ENCODE peak calls at places on chromosomes 1 and 21, in six cellular contexts. One of them, this sample, is unnamed.
A peak's percentile ranks its signal among the peaks of the same experiment; 100 is the strongest.

GRCh38 chr1:167756760-167757405 is 35.1 kb downstream of the MPZL1 start:
- DNase-seq in hepatocyte: peak; percentile 31
- DNase-seq in spleen: no peak
- DNase-seq in left lung: no peak
- DNase-seq in SJSA1: no peak
- DNase-seq in CD4-positive, alpha-beta memory T cell: no peak
- DNase-seq in this sample: no peak

GRCh38 chr1:236952279-236953003 is 51.8 kb downstream of the MT1HL1 start:
- DNase-seq in hepatocyte: no peak
- DNase-seq in spleen: no peak
- DNase-seq in CD4-positive, alpha-beta memory T cell: no peak
- DNase-seq in SJSA1: no peak
- DNase-seq in left lung: no peak
- DNase-seq in this sample: no peak

GRCh38 chr21:33198346-33199135 is 31.2 kb upstream of the IFNAR2 start:
- DNase-seq in spleen: no peak
- DNase-seq in left lung: no peak
- DNase-seq in SJSA1: no peak
- DNase-seq in CD4-positive, alpha-beta memory T cell: no peak
- DNase-seq in hepatocyte: no peak
- DNase-seq in this sample: no peak

GRCh38 chr21:37915941-37916794 is at the start of gene KCNJ6:
- DNase-seq in SJSA1: peak; percentile 76
- DNase-seq in hepatocyte: peak; percentile 80
- DNase-seq in spleen: no peak
- DNase-seq in left lung: peak; percentile 80
- DNase-seq in CD4-positive, alpha-beta memory T cell: no peak
- DNase-seq in this sample: no peak

GRCh38 chr1:204647114-204647804 is 38.3 kb downstream of the LRRN2 start:
- DNase-seq in CD4-positive, alpha-beta memory T cell: peak; percentile 7
- DNase-seq in spleen: no peak
- DNase-seq in SJSA1: peak; percentile 43
- DNase-seq in hepatocyte: peak; percentile 74
- DNase-seq in left lung: no peak
- DNase-seq in this sample: no peak

GRCh38 chr1:226653311-226653921 is 85.7 kb downstream of the ITPKB start:
- DNase-seq in SJSA1: no peak
- DNase-seq in hepatocyte: no peak
- DNase-seq in spleen: peak; percentile 89
- DNase-seq in CD4-positive, alpha-beta memory T cell: peak; percentile 80
- DNase-seq in left lung: no peak
- DNase-seq in this sample: peak; percentile 68

GRCh38 chr1:229808272-229808671 is 182.2 kb downstream of the URB2 start:
- DNase-seq in left lung: no peak
- DNase-seq in SJSA1: no peak
- DNase-seq in hepatocyte: no peak
- DNase-seq in CD4-positive, alpha-beta memory T cell: no peak
- DNase-seq in spleen: no peak
- DNase-seq in this sample: no peak

GRCh38 chr1:35947547-35947946 is 16.6 kb downstream of the AGO3 start:
- DNase-seq in SJSA1: no peak
- DNase-seq in CD4-positive, alpha-beta memory T cell: no peak
- DNase-seq in spleen: no peak
- DNase-seq in left lung: no peak
- DNase-seq in hepatocyte: no peak
- DNase-seq in this sample: no peak

GRCh38 chr1:5914676-5915285 is 77.4 kb downstream of the NPHP4 start:
- DNase-seq in hepatocyte: no peak
- DNase-seq in left lung: no peak
- DNase-seq in CD4-positive, alpha-beta memory T cell: no peak
- DNase-seq in SJSA1: no peak
- DNase-seq in spleen: no peak
- DNase-seq in this sample: no peak

GRCh38 chr1:51519048-51519856 is at the start of gene EPS15:
- DNase-seq in CD4-positive, alpha-beta memory T cell: peak; percentile 83
- DNase-seq in left lung: peak; percentile 97
- DNase-seq in spleen: peak; percentile 98
- DNase-seq in SJSA1: peak; percentile 70
- DNase-seq in hepatocyte: peak; percentile 93
- DNase-seq in this sample: peak; percentile 90

GRCh38 chr1:94095744-94096469 is 25.0 kb downstream of the ABCA4 start:
- DNase-seq in CD4-positive, alpha-beta memory T cell: no peak
- DNase-seq in SJSA1: no peak
- DNase-seq in spleen: no peak
- DNase-seq in hepatocyte: no peak
- DNase-seq in left lung: no peak
- DNase-seq in this sample: no peak

GRCh38 chr1:33792216-33792615 is 71.7 kb upstream of the HMGB4 start:
- DNase-seq in hepatocyte: no peak
- DNase-seq in SJSA1: no peak
- DNase-seq in spleen: no peak
- DNase-seq in left lung: no peak
- DNase-seq in CD4-positive, alpha-beta memory T cell: no peak
- DNase-seq in this sample: no peak

GRCh38 chr1:245718123-245718522 is 563.3 kb downstream of the KIF26B start:
- DNase-seq in hepatocyte: no peak
- DNase-seq in CD4-positive, alpha-beta memory T cell: no peak
- DNase-seq in left lung: no peak
- DNase-seq in SJSA1: no peak
- DNase-seq in spleen: no peak
- DNase-seq in this sample: no peak

GRCh38 chr1:2111674-2112035 is 61.4 kb downstream of the PRKCZ start:
- DNase-seq in CD4-positive, alpha-beta memory T cell: no peak
- DNase-seq in hepatocyte: no peak
- DNase-seq in SJSA1: no peak
- DNase-seq in spleen: no peak
- DNase-seq in left lung: peak; percentile 60
- DNase-seq in this sample: no peak

GRCh38 chr1:33860671-33861070 is 3.2 kb upstream of the HMGB4 start:
- DNase-seq in spleen: no peak
- DNase-seq in left lung: no peak
- DNase-seq in CD4-positive, alpha-beta memory T cell: no peak
- DNase-seq in SJSA1: peak; percentile 47
- DNase-seq in hepatocyte: no peak
- DNase-seq in this sample: no peak

GRCh38 chr1:44014365-44015104 is 16.7 kb downstream of the SLC6A9 start:
- DNase-seq in left lung: no peak
- DNase-seq in SJSA1: no peak
- DNase-seq in CD4-positive, alpha-beta memory T cell: no peak
- DNase-seq in spleen: no peak
- DNase-seq in hepatocyte: no peak
- DNase-seq in this sample: no peak

GRCh38 chr21:46161180-46161799 is 5.9 kb upstream of the FTCD start:
- DNase-seq in spleen: peak; percentile 48
- DNase-seq in hepatocyte: no peak
- DNase-seq in left lung: peak; percentile 78
- DNase-seq in CD4-positive, alpha-beta memory T cell: no peak
- DNase-seq in SJSA1: no peak
- DNase-seq in this sample: no peak

GRCh38 chr1:151175910-151176309 is at the start of gene TMOD4:
- DNase-seq in CD4-positive, alpha-beta memory T cell: no peak
- DNase-seq in left lung: no peak
- DNase-seq in SJSA1: no peak
- DNase-seq in spleen: peak; percentile 41
- DNase-seq in hepatocyte: peak; percentile 30
- DNase-seq in this sample: no peak

GRCh38 chr1:58804853-58805252 is 21.0 kb upstream of the JUN start:
- DNase-seq in SJSA1: no peak
- DNase-seq in left lung: no peak
- DNase-seq in spleen: no peak
- DNase-seq in hepatocyte: no peak
- DNase-seq in CD4-positive, alpha-beta memory T cell: no peak
- DNase-seq in this sample: no peak

GRCh38 chr1:154940880-154941228 is 4.3 kb upstream of the PMVK start:
- DNase-seq in hepatocyte: no peak
- DNase-seq in CD4-positive, alpha-beta memory T cell: no peak
- DNase-seq in SJSA1: no peak
- DNase-seq in spleen: no peak
- DNase-seq in left lung: no peak
- DNase-seq in this sample: no peak

GRCh38 chr21:34774750-34775149 is 106.0 kb downstream of the CLIC6 start:
- DNase-seq in hepatocyte: no peak
- DNase-seq in CD4-positive, alpha-beta memory T cell: no peak
- DNase-seq in SJSA1: no peak
- DNase-seq in spleen: no peak
- DNase-seq in left lung: no peak
- DNase-seq in this sample: no peak

GRCh38 chr1:158148458-158148857 is 32.2 kb upstream of the CD1D start:
- DNase-seq in spleen: no peak
- DNase-seq in left lung: no peak
- DNase-seq in CD4-positive, alpha-beta memory T cell: no peak
- DNase-seq in SJSA1: no peak
- DNase-seq in hepatocyte: no peak
- DNase-seq in this sample: no peak

GRCh38 chr1:230966358-230966873 is 12.2 kb downstream of the TTC13 start:
- DNase-seq in spleen: no peak
- DNase-seq in SJSA1: no peak
- DNase-seq in hepatocyte: no peak
- DNase-seq in left lung: no peak
- DNase-seq in CD4-positive, alpha-beta memory T cell: no peak
- DNase-seq in this sample: no peak

GRCh38 chr1:32228771-32229170 is 6.6 kb downstream of the EIF3I start:
- DNase-seq in CD4-positive, alpha-beta memory T cell: no peak
- DNase-seq in SJSA1: no peak
- DNase-seq in left lung: no peak
- DNase-seq in hepatocyte: no peak
- DNase-seq in spleen: no peak
- DNase-seq in this sample: no peak
- H3K36me3 ChIP-seq in CD4-positive, alpha-beta memory T cell: peaks cover 56% of the 10 kb centered on the region
- H3K36me3 ChIP-seq in SJSA1: peaks cover 96% of the 10 kb centered on the region
- H3K36me3 ChIP-seq in left lung: peaks cover 100% of the 10 kb centered on the region
- H3K36me3 ChIP-seq in hepatocyte: no peaks in the 10 kb centered on the region
- H3K36me3 ChIP-seq in spleen: peaks cover 75% of the 10 kb centered on the region
- H3K36me3 ChIP-seq in this sample: peaks cover 35% of the 10 kb centered on the region

DNA sequence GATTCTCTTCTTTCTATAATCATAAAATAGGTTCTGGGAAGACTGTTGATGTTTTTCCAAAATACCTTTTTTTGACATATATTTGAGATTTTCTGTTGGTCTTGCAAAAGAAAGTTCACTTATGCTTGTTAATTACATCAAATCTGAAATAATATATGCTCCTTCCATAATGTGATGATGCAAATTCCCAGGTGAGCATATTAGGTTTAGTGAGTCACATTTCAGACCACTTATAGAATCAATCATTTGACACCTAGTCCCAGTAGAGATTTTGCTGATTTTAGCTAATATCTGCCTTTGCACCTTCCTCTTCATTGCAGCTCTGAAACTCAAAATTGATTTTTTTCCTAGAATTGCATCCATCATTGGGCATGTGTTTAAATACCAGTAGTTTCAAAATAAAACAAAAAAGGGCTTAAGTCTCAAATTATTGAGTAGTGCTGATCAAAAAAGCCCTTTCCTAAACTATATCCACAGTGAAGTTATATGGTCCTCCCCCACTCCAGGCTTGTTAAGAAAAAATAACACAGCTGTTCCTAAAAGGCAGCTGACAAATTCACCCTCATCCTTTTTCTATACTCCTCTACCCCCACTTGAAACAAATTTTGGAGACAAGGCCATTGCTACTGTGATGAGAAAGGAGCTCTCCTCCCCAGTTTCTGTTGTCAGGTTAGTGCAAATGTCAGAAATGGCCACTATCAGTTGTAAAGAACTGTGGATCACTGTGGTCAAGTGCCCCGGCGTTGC is 37.1 kb upstream of the KCNQ4 start:
- DNase-seq in spleen: no peak
- DNase-seq in left lung: no peak
- DNase-seq in hepatocyte: no peak
- DNase-seq in SJSA1: no peak
- DNase-seq in CD4-positive, alpha-beta memory T cell: no peak
- DNase-seq in this sample: no peak
- H3K36me3 ChIP-seq in spleen: peaks cover 43% of the 10 kb centered on the region
- H3K36me3 ChIP-seq in left lung: peaks cover 57% of the 10 kb centered on the region
- H3K36me3 ChIP-seq in hepatocyte: peaks cover 4% of the 10 kb centered on the region
- H3K36me3 ChIP-seq in SJSA1: peaks cover 30% of the 10 kb centered on the region
- H3K36me3 ChIP-seq in CD4-positive, alpha-beta memory T cell: peaks cover 26% of the 10 kb centered on the region
- H3K36me3 ChIP-seq in this sample: peaks cover 21% of the 10 kb centered on the region

DNA sequence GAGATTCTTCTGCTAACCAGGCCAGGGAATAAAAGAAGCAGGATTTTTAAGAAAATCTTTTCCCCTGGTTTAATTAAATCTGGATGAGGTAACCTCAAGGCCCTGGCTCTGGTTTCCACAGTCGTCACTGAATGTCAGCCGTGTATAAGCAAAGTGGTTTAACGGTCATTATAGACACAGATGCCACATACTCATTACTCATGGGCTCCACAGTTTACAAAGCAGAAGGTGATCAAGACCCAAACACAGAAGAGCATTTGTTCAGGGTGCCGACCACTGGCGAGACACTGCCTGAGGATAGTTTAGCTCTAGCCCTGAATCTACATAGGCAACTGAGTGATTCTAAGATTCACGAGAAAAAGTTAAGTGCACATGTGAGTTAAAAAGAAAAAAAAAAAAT is 27.8 kb upstream of the RAP1GAP start:
- DNase-seq in left lung: no peak
- DNase-seq in SJSA1: peak; percentile 9
- DNase-seq in CD4-positive, alpha-beta memory T cell: no peak
- DNase-seq in spleen: no peak
- DNase-seq in hepatocyte: no peak
- DNase-seq in this sample: no peak
- H3K36me3 ChIP-seq in left lung: peaks cover 95% of the 10 kb centered on the region
- H3K36me3 ChIP-seq in SJSA1: peaks cover 52% of the 10 kb centered on the region
- H3K36me3 ChIP-seq in CD4-positive, alpha-beta memory T cell: peaks cover 52% of the 10 kb centered on the region
- H3K36me3 ChIP-seq in spleen: peaks cover 69% of the 10 kb centered on the region
- H3K36me3 ChIP-seq in hepatocyte: peaks cover 2% of the 10 kb centered on the region
- H3K36me3 ChIP-seq in this sample: peaks cover 44% of the 10 kb centered on the region

GRCh38 chr21:41397416-41397815 is 28.6 kb upstream of the MX1 start:
- DNase-seq in left lung: no peak
- DNase-seq in spleen: no peak
- DNase-seq in hepatocyte: no peak
- DNase-seq in SJSA1: no peak
- DNase-seq in CD4-positive, alpha-beta memory T cell: no peak
- DNase-seq in this sample: no peak

GRCh38 chr21:41398251-41398650 is 27.8 kb upstream of the MX1 start:
- DNase-seq in hepatocyte: no peak
- DNase-seq in spleen: no peak
- DNase-seq in left lung: no peak
- DNase-seq in SJSA1: no peak
- DNase-seq in CD4-positive, alpha-beta memory T cell: no peak
- DNase-seq in this sample: no peak

GRCh38 chr21:41396452-41397107 is 29.5 kb upstream of the MX1 start:
- DNase-seq in spleen: peak; percentile 84
- DNase-seq in CD4-positive, alpha-beta memory T cell: no peak
- DNase-seq in left lung: peak; percentile 87
- DNase-seq in hepatocyte: peak; percentile 23
- DNase-seq in SJSA1: no peak
- DNase-seq in this sample: no peak

GRCh38 chr21:41399401-41399800 is 26.6 kb upstream of the MX1 start:
- DNase-seq in spleen: no peak
- DNase-seq in hepatocyte: no peak
- DNase-seq in SJSA1: no peak
- DNase-seq in CD4-positive, alpha-beta memory T cell: no peak
- DNase-seq in left lung: no peak
- DNase-seq in this sample: no peak

DNA sequence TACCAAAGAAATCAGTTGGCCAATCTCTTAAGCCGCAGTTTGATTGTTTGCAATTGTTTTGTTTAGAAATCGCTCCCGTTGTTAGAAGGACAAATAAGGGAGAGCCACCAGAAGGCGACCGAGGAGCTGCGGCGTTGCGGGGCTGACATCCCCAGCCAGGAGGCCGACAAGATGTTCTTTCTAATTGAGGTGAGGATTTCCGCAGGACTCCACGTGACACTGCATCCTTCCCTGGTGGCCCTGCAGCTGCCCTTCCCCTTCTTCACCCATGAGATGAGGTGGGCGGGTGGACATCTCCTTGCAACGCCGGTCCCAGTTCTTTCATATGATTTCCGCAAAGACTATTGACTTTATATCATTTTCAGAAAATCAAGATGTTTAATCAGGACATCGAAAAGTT is 27.2 kb upstream of the MX1 start:
- DNase-seq in hepatocyte: no peak
- DNase-seq in SJSA1: no peak
- DNase-seq in CD4-positive, alpha-beta memory T cell: no peak
- DNase-seq in left lung: no peak
- DNase-seq in spleen: no peak
- DNase-seq in this sample: no peak
- H3K36me3 ChIP-seq in hepatocyte: no peaks in the 10 kb centered on the region
- H3K36me3 ChIP-seq in SJSA1: no peaks in the 10 kb centered on the region
- H3K36me3 ChIP-seq in CD4-positive, alpha-beta memory T cell: peaks cover 69% of the 10 kb centered on the region
- H3K36me3 ChIP-seq in left lung: peaks cover 81% of the 10 kb centered on the region
- H3K36me3 ChIP-seq in spleen: peaks cover 56% of the 10 kb centered on the region
- H3K36me3 ChIP-seq in this sample: peaks cover 52% of the 10 kb centered on the region

This sample was measured in CD8-positive, alpha-beta memory T cell.